ENCODE peak calls at places on chromosomes 16 and 17, in ten cellular contexts. One of them, this sample, is unnamed.

GRCh38 chr17:70855401-70856054 is 686.2 kb downstream of the KCNJ2 start:
- DNase-seq in body of pancreas: peak
- DNase-seq in germinal center: no peak
- DNase-seq in GM23248: peak
- DNase-seq in effector memory CD8-positive, alpha-beta T cell: no peak
- DNase-seq in AML-193: no peak
- DNase-seq in non-pigmented ciliary epithelial cell: peak
- DNase-seq in cardiac muscle cell: peak
- DNase-seq in left colon: no peak
- DNase-seq in C1 segment of cervical spinal cord: no peak
- DNase-seq in this sample: no peak

GRCh38 chr16:1379863-1380174 is 28.1 kb downstream of the GNPTG start:
- DNase-seq in body of pancreas: no peak
- DNase-seq in germinal center: no peak
- DNase-seq in GM23248: no peak
- DNase-seq in effector memory CD8-positive, alpha-beta T cell: no peak
- DNase-seq in AML-193: no peak
- DNase-seq in non-pigmented ciliary epithelial cell: no peak
- DNase-seq in cardiac muscle cell: no peak
- DNase-seq in left colon: no peak
- DNase-seq in C1 segment of cervical spinal cord: no peak
- DNase-seq in this sample: no peak

GRCh38 chr17:7982171-7982570 is 20.2 kb upstream of the GUCY2D start:
- DNase-seq in body of pancreas: no peak
- DNase-seq in germinal center: no peak
- DNase-seq in GM23248: peak
- DNase-seq in effector memory CD8-positive, alpha-beta T cell: no peak
- DNase-seq in AML-193: no peak
- DNase-seq in non-pigmented ciliary epithelial cell: peak
- DNase-seq in cardiac muscle cell: no peak
- DNase-seq in left colon: no peak
- DNase-seq in C1 segment of cervical spinal cord: no peak
- DNase-seq in this sample: no peak

GRCh38 chr16:28531777-28532744 is 6.7 kb downstream of the NUPR1 start:
- DNase-seq in body of pancreas: peak
- DNase-seq in germinal center: no peak
- DNase-seq in GM23248: peak
- DNase-seq in effector memory CD8-positive, alpha-beta T cell: no peak
- DNase-seq in AML-193: no peak
- DNase-seq in non-pigmented ciliary epithelial cell: no peak
- DNase-seq in cardiac muscle cell: peak
- DNase-seq in left colon: peak
- DNase-seq in C1 segment of cervical spinal cord: no peak
- DNase-seq in this sample: no peak

GRCh38 chr16:2767891-2768290 is 9.2 kb downstream of the ELOB start:
- DNase-seq in body of pancreas: no peak
- DNase-seq in germinal center: no peak
- DNase-seq in GM23248: no peak
- DNase-seq in effector memory CD8-positive, alpha-beta T cell: no peak
- DNase-seq in AML-193: no peak
- DNase-seq in non-pigmented ciliary epithelial cell: no peak
- DNase-seq in cardiac muscle cell: no peak
- DNase-seq in left colon: no peak
- DNase-seq in C1 segment of cervical spinal cord: no peak
- DNase-seq in this sample: no peak

GRCh38 chr16:2715519-2715918 is 4.5 kb downstream of the PRSS27 start:
- DNase-seq in body of pancreas: peak
- DNase-seq in germinal center: peak
- DNase-seq in GM23248: peak
- DNase-seq in effector memory CD8-positive, alpha-beta T cell: peak
- DNase-seq in AML-193: peak
- DNase-seq in non-pigmented ciliary epithelial cell: no peak
- DNase-seq in cardiac muscle cell: peak
- DNase-seq in left colon: peak
- DNase-seq in C1 segment of cervical spinal cord: no peak
- DNase-seq in this sample: peak

GRCh38 chr17:50100921-50101345 is 5.8 kb downstream of the PDK2 start:
- DNase-seq in body of pancreas: no peak
- DNase-seq in germinal center: no peak
- DNase-seq in GM23248: peak
- DNase-seq in effector memory CD8-positive, alpha-beta T cell: no peak
- DNase-seq in AML-193: no peak
- DNase-seq in non-pigmented ciliary epithelial cell: no peak
- DNase-seq in cardiac muscle cell: no peak
- DNase-seq in left colon: peak
- DNase-seq in C1 segment of cervical spinal cord: no peak
- DNase-seq in this sample: no peak

GRCh38 chr17:4721203-4722135 is 9.8 kb upstream of the MED11 start:
- DNase-seq in body of pancreas: peak
- DNase-seq in germinal center: no peak
- DNase-seq in GM23248: no peak
- DNase-seq in effector memory CD8-positive, alpha-beta T cell: peak
- DNase-seq in AML-193: no peak
- DNase-seq in non-pigmented ciliary epithelial cell: no peak
- DNase-seq in cardiac muscle cell: no peak
- DNase-seq in left colon: peak
- DNase-seq in C1 segment of cervical spinal cord: no peak
- DNase-seq in this sample: no peak

GRCh38 chr17:75034236-75034908 is 12.4 kb downstream of the ATP5PD start:
- DNase-seq in body of pancreas: peak
- DNase-seq in germinal center: peak
- DNase-seq in GM23248: peak
- DNase-seq in effector memory CD8-positive, alpha-beta T cell: peak
- DNase-seq in AML-193: peak
- DNase-seq in non-pigmented ciliary epithelial cell: peak
- DNase-seq in cardiac muscle cell: peak
- DNase-seq in left colon: peak
- DNase-seq in C1 segment of cervical spinal cord: peak
- DNase-seq in this sample: peak

GRCh38 chr16:52671560-52671959 is 124.6 kb upstream of the TOX3 start:
- DNase-seq in body of pancreas: no peak
- DNase-seq in germinal center: no peak
- DNase-seq in GM23248: no peak
- DNase-seq in effector memory CD8-positive, alpha-beta T cell: no peak
- DNase-seq in AML-193: no peak
- DNase-seq in non-pigmented ciliary epithelial cell: no peak
- DNase-seq in cardiac muscle cell: no peak
- DNase-seq in left colon: no peak
- DNase-seq in C1 segment of cervical spinal cord: no peak
- DNase-seq in this sample: no peak

GRCh38 chr17:48751172-48751571 is 22.6 kb upstream of the HOXB13 start:
- DNase-seq in body of pancreas: no peak
- DNase-seq in germinal center: no peak
- DNase-seq in GM23248: no peak
- DNase-seq in effector memory CD8-positive, alpha-beta T cell: no peak
- DNase-seq in AML-193: no peak
- DNase-seq in non-pigmented ciliary epithelial cell: no peak
- DNase-seq in cardiac muscle cell: no peak
- DNase-seq in left colon: no peak
- DNase-seq in C1 segment of cervical spinal cord: no peak
- DNase-seq in this sample: no peak

GRCh38 chr17:14428640-14429029 is 127.8 kb downstream of the HS3ST3B1 start:
- DNase-seq in body of pancreas: no peak
- DNase-seq in germinal center: peak
- DNase-seq in GM23248: no peak
- DNase-seq in effector memory CD8-positive, alpha-beta T cell: no peak
- DNase-seq in AML-193: peak
- DNase-seq in non-pigmented ciliary epithelial cell: no peak
- DNase-seq in cardiac muscle cell: no peak
- DNase-seq in left colon: no peak
- DNase-seq in C1 segment of cervical spinal cord: no peak
- DNase-seq in this sample: peak

GRCh38 chr16:29237971-29238370 is 168.5 kb downstream of the NPIPB11 start:
- DNase-seq in body of pancreas: no peak
- DNase-seq in germinal center: no peak
- DNase-seq in GM23248: no peak
- DNase-seq in effector memory CD8-positive, alpha-beta T cell: no peak
- DNase-seq in AML-193: no peak
- DNase-seq in non-pigmented ciliary epithelial cell: no peak
- DNase-seq in cardiac muscle cell: no peak
- DNase-seq in left colon: no peak
- DNase-seq in C1 segment of cervical spinal cord: no peak
- DNase-seq in this sample: no peak

GRCh38 chr16:19595043-19595767 is 39.7 kb downstream of the VPS35L start:
- DNase-seq in body of pancreas: peak
- DNase-seq in germinal center: no peak
- DNase-seq in GM23248: peak
- DNase-seq in effector memory CD8-positive, alpha-beta T cell: no peak
- DNase-seq in AML-193: no peak
- DNase-seq in non-pigmented ciliary epithelial cell: peak
- DNase-seq in cardiac muscle cell: no peak
- DNase-seq in left colon: no peak
- DNase-seq in C1 segment of cervical spinal cord: no peak
- DNase-seq in this sample: no peak

GRCh38 chr16:58125781-58126335 is 3.3 kb downstream of the CFAP20 start:
- DNase-seq in body of pancreas: no peak
- DNase-seq in germinal center: no peak
- DNase-seq in GM23248: peak
- DNase-seq in effector memory CD8-positive, alpha-beta T cell: no peak
- DNase-seq in AML-193: peak
- DNase-seq in non-pigmented ciliary epithelial cell: no peak
- DNase-seq in cardiac muscle cell: no peak
- DNase-seq in left colon: no peak
- DNase-seq in C1 segment of cervical spinal cord: no peak
- DNase-seq in this sample: peak

GRCh38 chr17:42459983-42460300 is 1.3 kb downstream of the ATP6V0A1 start:
- DNase-seq in body of pancreas: no peak
- DNase-seq in germinal center: peak
- DNase-seq in GM23248: peak
- DNase-seq in effector memory CD8-positive, alpha-beta T cell: no peak
- DNase-seq in AML-193: peak
- DNase-seq in non-pigmented ciliary epithelial cell: no peak
- DNase-seq in cardiac muscle cell: peak
- DNase-seq in left colon: no peak
- DNase-seq in C1 segment of cervical spinal cord: no peak
- DNase-seq in this sample: peak

GRCh38 chr17:66040402-66040801 is 151.5 kb downstream of the CEP112 start:
- DNase-seq in body of pancreas: no peak
- DNase-seq in germinal center: no peak
- DNase-seq in GM23248: no peak
- DNase-seq in effector memory CD8-positive, alpha-beta T cell: no peak
- DNase-seq in AML-193: no peak
- DNase-seq in non-pigmented ciliary epithelial cell: no peak
- DNase-seq in cardiac muscle cell: no peak
- DNase-seq in left colon: no peak
- DNase-seq in C1 segment of cervical spinal cord: no peak
- DNase-seq in this sample: no peak

GRCh38 chr17:62933986-62934385 is 32.0 kb upstream of the TANC2 start:
- DNase-seq in body of pancreas: no peak
- DNase-seq in germinal center: no peak
- DNase-seq in GM23248: peak
- DNase-seq in effector memory CD8-positive, alpha-beta T cell: no peak
- DNase-seq in AML-193: no peak
- DNase-seq in non-pigmented ciliary epithelial cell: no peak
- DNase-seq in cardiac muscle cell: peak
- DNase-seq in left colon: no peak
- DNase-seq in C1 segment of cervical spinal cord: no peak
- DNase-seq in this sample: no peak

GRCh38 chr17:83109793-83110645 is 30.6 kb downstream of the METRNL start:
- DNase-seq in body of pancreas: peak
- DNase-seq in germinal center: no peak
- DNase-seq in GM23248: peak
- DNase-seq in effector memory CD8-positive, alpha-beta T cell: no peak
- DNase-seq in AML-193: no peak
- DNase-seq in non-pigmented ciliary epithelial cell: peak
- DNase-seq in cardiac muscle cell: peak
- DNase-seq in left colon: peak
- DNase-seq in C1 segment of cervical spinal cord: no peak
- DNase-seq in this sample: no peak

GRCh38 chr17:59706900-59707181 is 389 bp downstream of the PTRH2 start:
- DNase-seq in body of pancreas: no peak
- DNase-seq in germinal center: no peak
- DNase-seq in GM23248: no peak
- DNase-seq in effector memory CD8-positive, alpha-beta T cell: no peak
- DNase-seq in AML-193: no peak
- DNase-seq in non-pigmented ciliary epithelial cell: no peak
- DNase-seq in cardiac muscle cell: no peak
- DNase-seq in left colon: no peak
- DNase-seq in C1 segment of cervical spinal cord: no peak
- DNase-seq in this sample: no peak

GRCh38 chr17:48618366-48618896 is 3.3 kb upstream of the HOXB8 start:
- DNase-seq in body of pancreas: peak
- DNase-seq in germinal center: peak
- DNase-seq in GM23248: peak
- DNase-seq in effector memory CD8-positive, alpha-beta T cell: peak
- DNase-seq in AML-193: peak
- DNase-seq in non-pigmented ciliary epithelial cell: peak
- DNase-seq in cardiac muscle cell: peak
- DNase-seq in left colon: peak
- DNase-seq in C1 segment of cervical spinal cord: peak
- DNase-seq in this sample: peak

GRCh38 chr16:86897486-86897885 is 319.1 kb downstream of the FOXL1 start:
- DNase-seq in body of pancreas: no peak
- DNase-seq in germinal center: no peak
- DNase-seq in GM23248: no peak
- DNase-seq in effector memory CD8-positive, alpha-beta T cell: no peak
- DNase-seq in AML-193: no peak
- DNase-seq in non-pigmented ciliary epithelial cell: no peak
- DNase-seq in cardiac muscle cell: no peak
- DNase-seq in left colon: no peak
- DNase-seq in C1 segment of cervical spinal cord: no peak
- DNase-seq in this sample: no peak

GRCh38 chr17:58250344-58251011 is 12.1 kb downstream of the LPO start:
- DNase-seq in body of pancreas: no peak
- DNase-seq in germinal center: no peak
- DNase-seq in GM23248: no peak
- DNase-seq in effector memory CD8-positive, alpha-beta T cell: no peak
- DNase-seq in AML-193: no peak
- DNase-seq in non-pigmented ciliary epithelial cell: no peak
- DNase-seq in cardiac muscle cell: no peak
- DNase-seq in left colon: no peak
- DNase-seq in C1 segment of cervical spinal cord: no peak
- DNase-seq in this sample: no peak

GRCh38 chr16:84360170-84360569 is 8.2 kb upstream of the ATP2C2 start:
- DNase-seq in body of pancreas: no peak
- DNase-seq in germinal center: no peak
- DNase-seq in GM23248: no peak
- DNase-seq in effector memory CD8-positive, alpha-beta T cell: no peak
- DNase-seq in AML-193: no peak
- DNase-seq in non-pigmented ciliary epithelial cell: no peak
- DNase-seq in cardiac muscle cell: no peak
- DNase-seq in left colon: peak
- DNase-seq in C1 segment of cervical spinal cord: no peak
- DNase-seq in this sample: no peak

GRCh38 chr17:78804777-78805176 is 22.7 kb upstream of the CYTH1 start:
- DNase-seq in body of pancreas: no peak
- DNase-seq in germinal center: no peak
- DNase-seq in GM23248: no peak
- DNase-seq in effector memory CD8-positive, alpha-beta T cell: no peak
- DNase-seq in AML-193: no peak
- DNase-seq in non-pigmented ciliary epithelial cell: no peak
- DNase-seq in cardiac muscle cell: no peak
- DNase-seq in left colon: no peak
- DNase-seq in C1 segment of cervical spinal cord: no peak
- DNase-seq in this sample: no peak

GRCh38 chr16:66649636-66650205 is 45.2 kb downstream of the CMTM3 start:
- DNase-seq in body of pancreas: no peak
- DNase-seq in germinal center: no peak
- DNase-seq in GM23248: no peak
- DNase-seq in effector memory CD8-positive, alpha-beta T cell: no peak
- DNase-seq in AML-193: no peak
- DNase-seq in non-pigmented ciliary epithelial cell: no peak
- DNase-seq in cardiac muscle cell: no peak
- DNase-seq in left colon: no peak
- DNase-seq in C1 segment of cervical spinal cord: no peak
- DNase-seq in this sample: no peak

GRCh38 chr17:17413215-17413792 is 63.5 kb upstream of the MED9 start:
- DNase-seq in body of pancreas: no peak
- DNase-seq in germinal center: no peak
- DNase-seq in GM23248: peak
- DNase-seq in effector memory CD8-positive, alpha-beta T cell: no peak
- DNase-seq in AML-193: no peak
- DNase-seq in non-pigmented ciliary epithelial cell: no peak
- DNase-seq in cardiac muscle cell: no peak
- DNase-seq in left colon: no peak
- DNase-seq in C1 segment of cervical spinal cord: no peak
- DNase-seq in this sample: no peak

GRCh38 chr17:42900460-42901331 is at the start of gene G6PC1:
- DNase-seq in body of pancreas: no peak
- DNase-seq in germinal center: no peak
- DNase-seq in GM23248: no peak
- DNase-seq in effector memory CD8-positive, alpha-beta T cell: no peak
- DNase-seq in AML-193: no peak
- DNase-seq in non-pigmented ciliary epithelial cell: no peak
- DNase-seq in cardiac muscle cell: no peak
- DNase-seq in left colon: no peak
- DNase-seq in C1 segment of cervical spinal cord: no peak
- DNase-seq in this sample: no peak

This sample was measured in Kasumi-1.